ENCODE peak calls at places on chromosomes 16 and 17, in six cellular contexts. One of them, this sample, is unnamed.

GRCh38 chr17:42288078-42288984 is at the start of gene STAT5A:
- DNase-seq in uterus: peak; percentile 91
- DNase-seq in NCI-H1092: peak; percentile 50
- DNase-seq in lower lobe of right lung: peak; percentile 94
- DNase-seq in cardiac fibroblast: peak; percentile 79
- DNase-seq in thoracic aorta: peak; percentile 61
- DNase-seq in this sample: peak; percentile 95

GRCh38 chr16:29674188-29674587 is 4.8 kb upstream of the QPRT start:
- DNase-seq in thoracic aorta: no peak
- DNase-seq in cardiac fibroblast: peak; percentile 42
- DNase-seq in lower lobe of right lung: peak; percentile 61
- DNase-seq in NCI-H1092: peak; percentile 37
- DNase-seq in uterus: peak; percentile 80
- DNase-seq in this sample: peak; percentile 78

GRCh38 chr17:57401556-57402488 is 145.5 kb downstream of the MSI2 start:
- DNase-seq in NCI-H1092: no peak
- DNase-seq in thoracic aorta: no peak
- DNase-seq in uterus: no peak
- DNase-seq in lower lobe of right lung: no peak
- DNase-seq in cardiac fibroblast: no peak
- DNase-seq in this sample: no peak

GRCh38 chr16:23414731-23415130 is 38.3 kb downstream of the COG7 start:
- DNase-seq in cardiac fibroblast: no peak
- DNase-seq in lower lobe of right lung: no peak
- DNase-seq in uterus: no peak
- DNase-seq in thoracic aorta: no peak
- DNase-seq in NCI-H1092: no peak
- DNase-seq in this sample: no peak

GRCh38 chr17:65523411-65523810 is 38.0 kb downstream of the AXIN2 start:
- DNase-seq in thoracic aorta: no peak
- DNase-seq in uterus: no peak
- DNase-seq in lower lobe of right lung: no peak
- DNase-seq in NCI-H1092: no peak
- DNase-seq in cardiac fibroblast: peak; percentile 30
- DNase-seq in this sample: no peak

GRCh38 chr17:71192848-71193247 is 928.0 kb upstream of the SOX9 start:
- DNase-seq in thoracic aorta: no peak
- DNase-seq in lower lobe of right lung: no peak
- DNase-seq in uterus: no peak
- DNase-seq in cardiac fibroblast: no peak
- DNase-seq in NCI-H1092: no peak
- DNase-seq in this sample: no peak

GRCh38 chr16:73232555-73233422 is 184.9 kb upstream of the ZFHX3 start:
- DNase-seq in cardiac fibroblast: peak; percentile 99
- DNase-seq in uterus: peak; percentile 78
- DNase-seq in thoracic aorta: no peak
- DNase-seq in lower lobe of right lung: no peak
- DNase-seq in NCI-H1092: no peak
- DNase-seq in this sample: no peak

GRCh38 chr17:40098846-40099626 is 1.4 kb downstream of the NR1D1 start:
- DNase-seq in thoracic aorta: peak; percentile 99
- DNase-seq in cardiac fibroblast: peak; percentile 100
- DNase-seq in NCI-H1092: peak; percentile 94
- DNase-seq in lower lobe of right lung: peak; percentile 100
- DNase-seq in uterus: peak; percentile 100
- DNase-seq in this sample: peak; percentile 100

GRCh38 chr17:8173871-8174322 is 2.3 kb downstream of the TMEM107 start:
- DNase-seq in NCI-H1092: no peak
- DNase-seq in uterus: no peak
- DNase-seq in thoracic aorta: no peak
- DNase-seq in cardiac fibroblast: no peak
- DNase-seq in lower lobe of right lung: no peak
- DNase-seq in this sample: peak; percentile 36

GRCh38 chr17:58329035-58329807 is 626 bp upstream of the TSPOAP1 start:
- DNase-seq in NCI-H1092: no peak
- DNase-seq in lower lobe of right lung: peak; percentile 78
- DNase-seq in cardiac fibroblast: no peak
- DNase-seq in thoracic aorta: no peak
- DNase-seq in uterus: no peak
- DNase-seq in this sample: peak; percentile 78

GRCh38 chr16:55294129-55294528 is 29.9 kb upstream of the IRX6 start:
- DNase-seq in thoracic aorta: no peak
- DNase-seq in lower lobe of right lung: no peak
- DNase-seq in cardiac fibroblast: no peak
- DNase-seq in uterus: no peak
- DNase-seq in NCI-H1092: no peak
- DNase-seq in this sample: no peak

GRCh38 chr17:44556114-44556853 is 1.0 kb upstream of the FZD2 start:
- DNase-seq in cardiac fibroblast: peak; percentile 69
- DNase-seq in thoracic aorta: no peak
- DNase-seq in lower lobe of right lung: no peak
- DNase-seq in NCI-H1092: no peak
- DNase-seq in uterus: peak; percentile 55
- DNase-seq in this sample: no peak

GRCh38 chr16:87844374-87844733 is 25.0 kb downstream of the SLC7A5 start:
- DNase-seq in thoracic aorta: no peak
- DNase-seq in NCI-H1092: no peak
- DNase-seq in lower lobe of right lung: no peak
- DNase-seq in cardiac fibroblast: peak; percentile 67
- DNase-seq in uterus: no peak
- DNase-seq in this sample: no peak

GRCh38 chr16:58124601-58124915 is 4.6 kb downstream of the CFAP20 start:
- DNase-seq in uterus: no peak
- DNase-seq in thoracic aorta: no peak
- DNase-seq in lower lobe of right lung: no peak
- DNase-seq in NCI-H1092: no peak
- DNase-seq in cardiac fibroblast: peak; percentile 72
- DNase-seq in this sample: no peak

GRCh38 chr16:67727521-67728485 is 8.7 kb upstream of the GFOD2 start:
- DNase-seq in NCI-H1092: no peak
- DNase-seq in lower lobe of right lung: no peak
- DNase-seq in uterus: no peak
- DNase-seq in thoracic aorta: no peak
- DNase-seq in cardiac fibroblast: no peak
- DNase-seq in this sample: no peak

GRCh38 chr16:54000361-54000760 is 286.2 kb downstream of the IRX3 start:
- DNase-seq in uterus: no peak
- DNase-seq in lower lobe of right lung: no peak
- DNase-seq in NCI-H1092: no peak
- DNase-seq in thoracic aorta: no peak
- DNase-seq in cardiac fibroblast: peak; percentile 52
- DNase-seq in this sample: no peak

GRCh38 chr17:79276824-79277223 is 202.2 kb downstream of the ENGASE start:
- DNase-seq in lower lobe of right lung: no peak
- DNase-seq in thoracic aorta: no peak
- DNase-seq in uterus: no peak
- DNase-seq in cardiac fibroblast: no peak
- DNase-seq in NCI-H1092: no peak
- DNase-seq in this sample: no peak

GRCh38 chr16:19935696-19936095 is 51.0 kb upstream of the GPRC5B start:
- DNase-seq in NCI-H1092: peak; percentile 22
- DNase-seq in uterus: no peak
- DNase-seq in cardiac fibroblast: no peak
- DNase-seq in thoracic aorta: no peak
- DNase-seq in lower lobe of right lung: no peak
- DNase-seq in this sample: no peak

GRCh38 chr16:68762996-68763756 is 26.1 kb downstream of the CDH1 start:
- DNase-seq in lower lobe of right lung: no peak
- DNase-seq in NCI-H1092: no peak
- DNase-seq in uterus: no peak
- DNase-seq in cardiac fibroblast: no peak
- DNase-seq in thoracic aorta: no peak
- DNase-seq in this sample: no peak

GRCh38 chr16:81254919-81255526 is 16.5 kb downstream of the BCO1 start:
- DNase-seq in uterus: no peak
- DNase-seq in lower lobe of right lung: no peak
- DNase-seq in cardiac fibroblast: no peak
- DNase-seq in NCI-H1092: no peak
- DNase-seq in thoracic aorta: no peak
- DNase-seq in this sample: no peak

GRCh38 chr17:63405741-63406261 is 40.3 kb downstream of the CYB561 start:
- DNase-seq in thoracic aorta: no peak
- DNase-seq in cardiac fibroblast: peak; percentile 92
- DNase-seq in lower lobe of right lung: no peak
- DNase-seq in uterus: no peak
- DNase-seq in NCI-H1092: peak; percentile 30
- DNase-seq in this sample: peak; percentile 35

GRCh38 chr16:65062736-65063583 is 58.9 kb downstream of the CDH11 start:
- DNase-seq in NCI-H1092: no peak
- DNase-seq in lower lobe of right lung: no peak
- DNase-seq in uterus: no peak
- DNase-seq in cardiac fibroblast: no peak
- DNase-seq in thoracic aorta: no peak
- DNase-seq in this sample: no peak

GRCh38 chr17:17351901-17352781 is 49.0 kb downstream of the NT5M start:
- DNase-seq in uterus: no peak
- DNase-seq in thoracic aorta: no peak
- DNase-seq in cardiac fibroblast: peak; percentile 56
- DNase-seq in lower lobe of right lung: no peak
- DNase-seq in NCI-H1092: no peak
- DNase-seq in this sample: no peak

GRCh38 chr17:74637265-74637664 is 13.7 kb upstream of the CD300E start:
- DNase-seq in NCI-H1092: no peak
- DNase-seq in thoracic aorta: no peak
- DNase-seq in uterus: no peak
- DNase-seq in lower lobe of right lung: no peak
- DNase-seq in cardiac fibroblast: no peak
- DNase-seq in this sample: no peak

GRCh38 chr16:15949210-15950166 is at the start of gene ABCC1:
- DNase-seq in thoracic aorta: no peak
- DNase-seq in NCI-H1092: peak; percentile 11
- DNase-seq in uterus: peak; percentile 26
- DNase-seq in cardiac fibroblast: no peak
- DNase-seq in lower lobe of right lung: peak; percentile 62
- DNase-seq in this sample: peak; percentile 68

GRCh38 chr17:33049781-33050414 is 58.3 kb downstream of the SPACA3 start:
- DNase-seq in NCI-H1092: no peak
- DNase-seq in cardiac fibroblast: peak; percentile 59
- DNase-seq in thoracic aorta: no peak
- DNase-seq in uterus: peak; percentile 30
- DNase-seq in lower lobe of right lung: no peak
- DNase-seq in this sample: peak; percentile 85

This sample was measured in mucosa of descending colon.